ENCODE peak calls at places on chromosomes 5 and 9, in seven cellular contexts. One of them, this sample, is unnamed.

GRCh38 chr9:16304301-16304700 is 566.2 kb downstream of the BNC2 start:
- DNase-seq in activated CD8-positive, alpha-beta memory T cell treated with anti-CD3 and anti-CD28 coated beads, Interleukin-2, amount 50 U/mL, for 4 hours: no peak
- DNase-seq in cerebellar cortex: no peak
- DNase-seq in stimulated activated naive B cell treated with anti-CD40 and anti-IgM and Interleukin-4, amounts not matched to agents 10 μg/mL and 1 μg/mL and 100 μg/mL, for 72 hours: no peak
- DNase-seq in T47D: no peak
- DNase-seq in hypothalamus: no peak
- DNase-seq in substantia nigra: no peak
- DNase-seq in this sample: no peak

GRCh38 chr9:80320916-80321315 is 749.2 kb downstream of the TLE4 start:
- DNase-seq in substantia nigra: no peak
- DNase-seq in hypothalamus: no peak
- DNase-seq in cerebellar cortex: no peak
- DNase-seq in stimulated activated naive B cell treated with anti-CD40 and anti-IgM and Interleukin-4, amounts not matched to agents 10 μg/mL and 1 μg/mL and 100 μg/mL, for 72 hours: no peak
- DNase-seq in T47D: no peak
- DNase-seq in activated CD8-positive, alpha-beta memory T cell treated with anti-CD3 and anti-CD28 coated beads, Interleukin-2, amount 50 U/mL, for 4 hours: no peak
- DNase-seq in this sample: no peak

GRCh38 chr9:35035851-35036701 is 36.3 kb downstream of the VCP start:
- DNase-seq in substantia nigra: no peak
- DNase-seq in hypothalamus: no peak
- DNase-seq in cerebellar cortex: no peak
- DNase-seq in T47D: no peak
- DNase-seq in activated CD8-positive, alpha-beta memory T cell treated with anti-CD3 and anti-CD28 coated beads, Interleukin-2, amount 50 U/mL, for 4 hours: peak; percentile 26
- DNase-seq in stimulated activated naive B cell treated with anti-CD40 and anti-IgM and Interleukin-4, amounts not matched to agents 10 μg/mL and 1 μg/mL and 100 μg/mL, for 72 hours: peak; percentile 23
- DNase-seq in this sample: no peak

GRCh38 chr9:33202552-33203300 is 35.6 kb upstream of the B4GALT1 start:
- DNase-seq in hypothalamus: no peak
- DNase-seq in activated CD8-positive, alpha-beta memory T cell treated with anti-CD3 and anti-CD28 coated beads, Interleukin-2, amount 50 U/mL, for 4 hours: no peak
- DNase-seq in stimulated activated naive B cell treated with anti-CD40 and anti-IgM and Interleukin-4, amounts not matched to agents 10 μg/mL and 1 μg/mL and 100 μg/mL, for 72 hours: peak; percentile 80
- DNase-seq in substantia nigra: no peak
- DNase-seq in T47D: no peak
- DNase-seq in cerebellar cortex: no peak
- DNase-seq in this sample: no peak

GRCh38 chr5:59188415-59189225 is 605.7 kb downstream of the RAB3C start:
- DNase-seq in stimulated activated naive B cell treated with anti-CD40 and anti-IgM and Interleukin-4, amounts not matched to agents 10 μg/mL and 1 μg/mL and 100 μg/mL, for 72 hours: peak; percentile 24
- DNase-seq in cerebellar cortex: peak; percentile 79
- DNase-seq in substantia nigra: peak; percentile 2
- DNase-seq in hypothalamus: peak; percentile 8
- DNase-seq in T47D: peak; percentile 75
- DNase-seq in activated CD8-positive, alpha-beta memory T cell treated with anti-CD3 and anti-CD28 coated beads, Interleukin-2, amount 50 U/mL, for 4 hours: peak; percentile 58
- DNase-seq in this sample: peak; percentile 22

GRCh38 chr5:178462846-178463245 is 127.3 kb downstream of the COL23A1 start:
- DNase-seq in cerebellar cortex: no peak
- DNase-seq in T47D: no peak
- DNase-seq in stimulated activated naive B cell treated with anti-CD40 and anti-IgM and Interleukin-4, amounts not matched to agents 10 μg/mL and 1 μg/mL and 100 μg/mL, for 72 hours: no peak
- DNase-seq in hypothalamus: no peak
- DNase-seq in substantia nigra: no peak
- DNase-seq in activated CD8-positive, alpha-beta memory T cell treated with anti-CD3 and anti-CD28 coated beads, Interleukin-2, amount 50 U/mL, for 4 hours: no peak
- DNase-seq in this sample: no peak

GRCh38 chr5:88407341-88407740 is 138.7 kb upstream of the TMEM161B start:
- DNase-seq in substantia nigra: no peak
- DNase-seq in stimulated activated naive B cell treated with anti-CD40 and anti-IgM and Interleukin-4, amounts not matched to agents 10 μg/mL and 1 μg/mL and 100 μg/mL, for 72 hours: no peak
- DNase-seq in hypothalamus: no peak
- DNase-seq in activated CD8-positive, alpha-beta memory T cell treated with anti-CD3 and anti-CD28 coated beads, Interleukin-2, amount 50 U/mL, for 4 hours: no peak
- DNase-seq in T47D: no peak
- DNase-seq in cerebellar cortex: no peak
- DNase-seq in this sample: no peak

GRCh38 chr5:33075731-33076130 is 364.6 kb downstream of the NPR3 start:
- DNase-seq in stimulated activated naive B cell treated with anti-CD40 and anti-IgM and Interleukin-4, amounts not matched to agents 10 μg/mL and 1 μg/mL and 100 μg/mL, for 72 hours: no peak
- DNase-seq in T47D: no peak
- DNase-seq in substantia nigra: no peak
- DNase-seq in hypothalamus: no peak
- DNase-seq in activated CD8-positive, alpha-beta memory T cell treated with anti-CD3 and anti-CD28 coated beads, Interleukin-2, amount 50 U/mL, for 4 hours: no peak
- DNase-seq in cerebellar cortex: no peak
- DNase-seq in this sample: no peak

GRCh38 chr5:1118231-1118698 is 6.4 kb upstream of the SLC12A7 start:
- DNase-seq in cerebellar cortex: no peak
- DNase-seq in T47D: no peak
- DNase-seq in substantia nigra: no peak
- DNase-seq in hypothalamus: no peak
- DNase-seq in activated CD8-positive, alpha-beta memory T cell treated with anti-CD3 and anti-CD28 coated beads, Interleukin-2, amount 50 U/mL, for 4 hours: no peak
- DNase-seq in stimulated activated naive B cell treated with anti-CD40 and anti-IgM and Interleukin-4, amounts not matched to agents 10 μg/mL and 1 μg/mL and 100 μg/mL, for 72 hours: no peak
- DNase-seq in this sample: no peak

GRCh38 chr9:98249774-98250173 is 5.7 kb downstream of the TBC1D2 start:
- DNase-seq in cerebellar cortex: no peak
- DNase-seq in hypothalamus: no peak
- DNase-seq in activated CD8-positive, alpha-beta memory T cell treated with anti-CD3 and anti-CD28 coated beads, Interleukin-2, amount 50 U/mL, for 4 hours: no peak
- DNase-seq in stimulated activated naive B cell treated with anti-CD40 and anti-IgM and Interleukin-4, amounts not matched to agents 10 μg/mL and 1 μg/mL and 100 μg/mL, for 72 hours: no peak
- DNase-seq in substantia nigra: no peak
- DNase-seq in T47D: no peak
- DNase-seq in this sample: no peak

GRCh38 chr5:56683281-56683680 is 132.1 kb upstream of the MAP3K1 start:
- DNase-seq in substantia nigra: no peak
- DNase-seq in activated CD8-positive, alpha-beta memory T cell treated with anti-CD3 and anti-CD28 coated beads, Interleukin-2, amount 50 U/mL, for 4 hours: no peak
- DNase-seq in hypothalamus: no peak
- DNase-seq in cerebellar cortex: no peak
- DNase-seq in stimulated activated naive B cell treated with anti-CD40 and anti-IgM and Interleukin-4, amounts not matched to agents 10 μg/mL and 1 μg/mL and 100 μg/mL, for 72 hours: no peak
- DNase-seq in T47D: no peak
- DNase-seq in this sample: no peak

GRCh38 chr5:81850932-81851331 is 100.0 kb upstream of the SSBP2 start:
- DNase-seq in hypothalamus: no peak
- DNase-seq in cerebellar cortex: peak; percentile 33
- DNase-seq in T47D: no peak
- DNase-seq in activated CD8-positive, alpha-beta memory T cell treated with anti-CD3 and anti-CD28 coated beads, Interleukin-2, amount 50 U/mL, for 4 hours: no peak
- DNase-seq in stimulated activated naive B cell treated with anti-CD40 and anti-IgM and Interleukin-4, amounts not matched to agents 10 μg/mL and 1 μg/mL and 100 μg/mL, for 72 hours: no peak
- DNase-seq in substantia nigra: no peak
- DNase-seq in this sample: no peak

GRCh38 chr5:160083012-160083436 is 36.2 kb downstream of the PWWP2A start:
- DNase-seq in stimulated activated naive B cell treated with anti-CD40 and anti-IgM and Interleukin-4, amounts not matched to agents 10 μg/mL and 1 μg/mL and 100 μg/mL, for 72 hours: no peak
- DNase-seq in cerebellar cortex: peak; percentile 73
- DNase-seq in activated CD8-positive, alpha-beta memory T cell treated with anti-CD3 and anti-CD28 coated beads, Interleukin-2, amount 50 U/mL, for 4 hours: no peak
- DNase-seq in hypothalamus: no peak
- DNase-seq in T47D: no peak
- DNase-seq in substantia nigra: no peak
- DNase-seq in this sample: no peak

GRCh38 chr9:35919212-35920003 is 10.1 kb downstream of the SPAAR start:
- DNase-seq in T47D: no peak
- DNase-seq in stimulated activated naive B cell treated with anti-CD40 and anti-IgM and Interleukin-4, amounts not matched to agents 10 μg/mL and 1 μg/mL and 100 μg/mL, for 72 hours: no peak
- DNase-seq in substantia nigra: no peak
- DNase-seq in activated CD8-positive, alpha-beta memory T cell treated with anti-CD3 and anti-CD28 coated beads, Interleukin-2, amount 50 U/mL, for 4 hours: no peak
- DNase-seq in hypothalamus: no peak
- DNase-seq in cerebellar cortex: no peak
- DNase-seq in this sample: no peak

GRCh38 chr5:168334161-168335094 is 43.0 kb downstream of the WWC1 start:
- DNase-seq in hypothalamus: peak; percentile 6
- DNase-seq in stimulated activated naive B cell treated with anti-CD40 and anti-IgM and Interleukin-4, amounts not matched to agents 10 μg/mL and 1 μg/mL and 100 μg/mL, for 72 hours: no peak
- DNase-seq in cerebellar cortex: no peak
- DNase-seq in substantia nigra: no peak
- DNase-seq in activated CD8-positive, alpha-beta memory T cell treated with anti-CD3 and anti-CD28 coated beads, Interleukin-2, amount 50 U/mL, for 4 hours: no peak
- DNase-seq in T47D: peak; percentile 88
- DNase-seq in this sample: no peak

GRCh38 chr5:72517961-72518690 is 10.9 kb upstream of the ZNF366 start:
- DNase-seq in T47D: no peak
- DNase-seq in substantia nigra: no peak
- DNase-seq in cerebellar cortex: no peak
- DNase-seq in activated CD8-positive, alpha-beta memory T cell treated with anti-CD3 and anti-CD28 coated beads, Interleukin-2, amount 50 U/mL, for 4 hours: no peak
- DNase-seq in stimulated activated naive B cell treated with anti-CD40 and anti-IgM and Interleukin-4, amounts not matched to agents 10 μg/mL and 1 μg/mL and 100 μg/mL, for 72 hours: peak; percentile 51
- DNase-seq in hypothalamus: no peak
- DNase-seq in this sample: no peak

GRCh38 chr5:18114161-18114802 is 480.0 kb downstream of the TAF11L14 start:
- DNase-seq in cerebellar cortex: peak; percentile 26
- DNase-seq in hypothalamus: no peak
- DNase-seq in substantia nigra: no peak
- DNase-seq in activated CD8-positive, alpha-beta memory T cell treated with anti-CD3 and anti-CD28 coated beads, Interleukin-2, amount 50 U/mL, for 4 hours: no peak
- DNase-seq in T47D: no peak
- DNase-seq in stimulated activated naive B cell treated with anti-CD40 and anti-IgM and Interleukin-4, amounts not matched to agents 10 μg/mL and 1 μg/mL and 100 μg/mL, for 72 hours: no peak
- DNase-seq in this sample: no peak

GRCh38 chr9:125889122-125889523 is 141.9 kb downstream of the PBX3 start:
- DNase-seq in stimulated activated naive B cell treated with anti-CD40 and anti-IgM and Interleukin-4, amounts not matched to agents 10 μg/mL and 1 μg/mL and 100 μg/mL, for 72 hours: no peak
- DNase-seq in T47D: no peak
- DNase-seq in activated CD8-positive, alpha-beta memory T cell treated with anti-CD3 and anti-CD28 coated beads, Interleukin-2, amount 50 U/mL, for 4 hours: no peak
- DNase-seq in substantia nigra: no peak
- DNase-seq in hypothalamus: peak; percentile 28
- DNase-seq in cerebellar cortex: peak; percentile 42
- DNase-seq in this sample: no peak

GRCh38 chr5:23269981-23270380 is 237.4 kb upstream of the PRDM9 start:
- DNase-seq in substantia nigra: no peak
- DNase-seq in T47D: no peak
- DNase-seq in hypothalamus: no peak
- DNase-seq in activated CD8-positive, alpha-beta memory T cell treated with anti-CD3 and anti-CD28 coated beads, Interleukin-2, amount 50 U/mL, for 4 hours: no peak
- DNase-seq in stimulated activated naive B cell treated with anti-CD40 and anti-IgM and Interleukin-4, amounts not matched to agents 10 μg/mL and 1 μg/mL and 100 μg/mL, for 72 hours: no peak
- DNase-seq in cerebellar cortex: no peak
- DNase-seq in this sample: no peak

GRCh38 chr5:147809830-147810666 is 21.4 kb downstream of the SPINK1 start:
- DNase-seq in T47D: peak; percentile 15
- DNase-seq in activated CD8-positive, alpha-beta memory T cell treated with anti-CD3 and anti-CD28 coated beads, Interleukin-2, amount 50 U/mL, for 4 hours: no peak
- DNase-seq in substantia nigra: no peak
- DNase-seq in hypothalamus: no peak
- DNase-seq in stimulated activated naive B cell treated with anti-CD40 and anti-IgM and Interleukin-4, amounts not matched to agents 10 μg/mL and 1 μg/mL and 100 μg/mL, for 72 hours: no peak
- DNase-seq in cerebellar cortex: no peak
- DNase-seq in this sample: no peak

GRCh38 chr9:109013678-109014145 is 413 bp upstream of the CTNNAL1 start:
- DNase-seq in activated CD8-positive, alpha-beta memory T cell treated with anti-CD3 and anti-CD28 coated beads, Interleukin-2, amount 50 U/mL, for 4 hours: no peak
- DNase-seq in hypothalamus: no peak
- DNase-seq in stimulated activated naive B cell treated with anti-CD40 and anti-IgM and Interleukin-4, amounts not matched to agents 10 μg/mL and 1 μg/mL and 100 μg/mL, for 72 hours: no peak
- DNase-seq in T47D: no peak
- DNase-seq in substantia nigra: no peak
- DNase-seq in cerebellar cortex: peak; percentile 85
- DNase-seq in this sample: no peak

GRCh38 chr5:178986326-178986960 is 8.7 kb downstream of the GRM6 start:
- DNase-seq in cerebellar cortex: no peak
- DNase-seq in activated CD8-positive, alpha-beta memory T cell treated with anti-CD3 and anti-CD28 coated beads, Interleukin-2, amount 50 U/mL, for 4 hours: no peak
- DNase-seq in stimulated activated naive B cell treated with anti-CD40 and anti-IgM and Interleukin-4, amounts not matched to agents 10 μg/mL and 1 μg/mL and 100 μg/mL, for 72 hours: no peak
- DNase-seq in substantia nigra: no peak
- DNase-seq in T47D: no peak
- DNase-seq in hypothalamus: no peak
- DNase-seq in this sample: no peak

GRCh38 chr5:60835554-60835953 is 8.5 kb downstream of the ELOVL7 start:
- DNase-seq in T47D: no peak
- DNase-seq in activated CD8-positive, alpha-beta memory T cell treated with anti-CD3 and anti-CD28 coated beads, Interleukin-2, amount 50 U/mL, for 4 hours: no peak
- DNase-seq in hypothalamus: no peak
- DNase-seq in cerebellar cortex: no peak
- DNase-seq in stimulated activated naive B cell treated with anti-CD40 and anti-IgM and Interleukin-4, amounts not matched to agents 10 μg/mL and 1 μg/mL and 100 μg/mL, for 72 hours: no peak
- DNase-seq in substantia nigra: no peak
- DNase-seq in this sample: no peak

GRCh38 chr9:38387751-38388150 is 4.8 kb upstream of the ALDH1B1 start:
- DNase-seq in stimulated activated naive B cell treated with anti-CD40 and anti-IgM and Interleukin-4, amounts not matched to agents 10 μg/mL and 1 μg/mL and 100 μg/mL, for 72 hours: no peak
- DNase-seq in T47D: no peak
- DNase-seq in activated CD8-positive, alpha-beta memory T cell treated with anti-CD3 and anti-CD28 coated beads, Interleukin-2, amount 50 U/mL, for 4 hours: no peak
- DNase-seq in cerebellar cortex: no peak
- DNase-seq in hypothalamus: no peak
- DNase-seq in substantia nigra: no peak
- DNase-seq in this sample: no peak

GRCh38 chr5:55860709-55861108 is 9.6 kb downstream of the IL31RA start:
- DNase-seq in activated CD8-positive, alpha-beta memory T cell treated with anti-CD3 and anti-CD28 coated beads, Interleukin-2, amount 50 U/mL, for 4 hours: no peak
- DNase-seq in hypothalamus: no peak
- DNase-seq in T47D: no peak
- DNase-seq in cerebellar cortex: no peak
- DNase-seq in stimulated activated naive B cell treated with anti-CD40 and anti-IgM and Interleukin-4, amounts not matched to agents 10 μg/mL and 1 μg/mL and 100 μg/mL, for 72 hours: no peak
- DNase-seq in substantia nigra: no peak
- DNase-seq in this sample: no peak

GRCh38 chr9:125911861-125912260 is 164.7 kb downstream of the PBX3 start:
- DNase-seq in cerebellar cortex: no peak
- DNase-seq in stimulated activated naive B cell treated with anti-CD40 and anti-IgM and Interleukin-4, amounts not matched to agents 10 μg/mL and 1 μg/mL and 100 μg/mL, for 72 hours: no peak
- DNase-seq in T47D: no peak
- DNase-seq in hypothalamus: no peak
- DNase-seq in activated CD8-positive, alpha-beta memory T cell treated with anti-CD3 and anti-CD28 coated beads, Interleukin-2, amount 50 U/mL, for 4 hours: no peak
- DNase-seq in substantia nigra: no peak
- DNase-seq in this sample: no peak

GRCh38 chr5:129001831-129002626 is 36.7 kb downstream of the SLC27A6 start:
- DNase-seq in cerebellar cortex: no peak
- DNase-seq in T47D: no peak
- DNase-seq in substantia nigra: no peak
- DNase-seq in stimulated activated naive B cell treated with anti-CD40 and anti-IgM and Interleukin-4, amounts not matched to agents 10 μg/mL and 1 μg/mL and 100 μg/mL, for 72 hours: no peak
- DNase-seq in activated CD8-positive, alpha-beta memory T cell treated with anti-CD3 and anti-CD28 coated beads, Interleukin-2, amount 50 U/mL, for 4 hours: no peak
- DNase-seq in hypothalamus: no peak
- DNase-seq in this sample: no peak

GRCh38 chr9:110977259-110977709 is 61.0 kb downstream of the LPAR1 start:
- DNase-seq in substantia nigra: no peak
- DNase-seq in hypothalamus: no peak
- DNase-seq in activated CD8-positive, alpha-beta memory T cell treated with anti-CD3 and anti-CD28 coated beads, Interleukin-2, amount 50 U/mL, for 4 hours: no peak
- DNase-seq in cerebellar cortex: no peak
- DNase-seq in T47D: peak; percentile 33
- DNase-seq in stimulated activated naive B cell treated with anti-CD40 and anti-IgM and Interleukin-4, amounts not matched to agents 10 μg/mL and 1 μg/mL and 100 μg/mL, for 72 hours: no peak
- DNase-seq in this sample: no peak

GRCh38 chr5:158966691-158967090 is 133.0 kb downstream of the EBF1 start:
- DNase-seq in T47D: no peak
- DNase-seq in activated CD8-positive, alpha-beta memory T cell treated with anti-CD3 and anti-CD28 coated beads, Interleukin-2, amount 50 U/mL, for 4 hours: no peak
- DNase-seq in stimulated activated naive B cell treated with anti-CD40 and anti-IgM and Interleukin-4, amounts not matched to agents 10 μg/mL and 1 μg/mL and 100 μg/mL, for 72 hours: no peak
- DNase-seq in cerebellar cortex: no peak
- DNase-seq in hypothalamus: no peak
- DNase-seq in substantia nigra: no peak
- DNase-seq in this sample: no peak

GRCh38 chr5:91499943-91500531 is 116.9 kb upstream of the ARRDC3 start:
- DNase-seq in substantia nigra: no peak
- DNase-seq in cerebellar cortex: peak; percentile 56
- DNase-seq in stimulated activated naive B cell treated with anti-CD40 and anti-IgM and Interleukin-4, amounts not matched to agents 10 μg/mL and 1 μg/mL and 100 μg/mL, for 72 hours: no peak
- DNase-seq in T47D: peak; percentile 62
- DNase-seq in activated CD8-positive, alpha-beta memory T cell treated with anti-CD3 and anti-CD28 coated beads, Interleukin-2, amount 50 U/mL, for 4 hours: no peak
- DNase-seq in hypothalamus: no peak
- DNase-seq in this sample: no peak

GRCh38 chr9:20838218-20838617 is 154.2 kb downstream of the FOCAD start:
- DNase-seq in cerebellar cortex: no peak
- DNase-seq in hypothalamus: no peak
- DNase-seq in T47D: no peak
- DNase-seq in substantia nigra: no peak
- DNase-seq in activated CD8-positive, alpha-beta memory T cell treated with anti-CD3 and anti-CD28 coated beads, Interleukin-2, amount 50 U/mL, for 4 hours: no peak
- DNase-seq in stimulated activated naive B cell treated with anti-CD40 and anti-IgM and Interleukin-4, amounts not matched to agents 10 μg/mL and 1 μg/mL and 100 μg/mL, for 72 hours: no peak
- DNase-seq in this sample: no peak

GRCh38 chr5:911601-912000 is 18.9 kb downstream of the TRIP13 start:
- DNase-seq in stimulated activated naive B cell treated with anti-CD40 and anti-IgM and Interleukin-4, amounts not matched to agents 10 μg/mL and 1 μg/mL and 100 μg/mL, for 72 hours: no peak
- DNase-seq in substantia nigra: no peak
- DNase-seq in activated CD8-positive, alpha-beta memory T cell treated with anti-CD3 and anti-CD28 coated beads, Interleukin-2, amount 50 U/mL, for 4 hours: no peak
- DNase-seq in T47D: no peak
- DNase-seq in hypothalamus: no peak
- DNase-seq in cerebellar cortex: peak; percentile 31
- DNase-seq in this sample: no peak

GRCh38 chr5:449151-449550 is 6.2 kb downstream of the EXOC3 start:
- DNase-seq in hypothalamus: no peak
- DNase-seq in cerebellar cortex: no peak
- DNase-seq in substantia nigra: no peak
- DNase-seq in stimulated activated naive B cell treated with anti-CD40 and anti-IgM and Interleukin-4, amounts not matched to agents 10 μg/mL and 1 μg/mL and 100 μg/mL, for 72 hours: no peak
- DNase-seq in T47D: no peak
- DNase-seq in activated CD8-positive, alpha-beta memory T cell treated with anti-CD3 and anti-CD28 coated beads, Interleukin-2, amount 50 U/mL, for 4 hours: no peak
- DNase-seq in this sample: no peak

GRCh38 chr9:130770093-130770492 is 65.0 kb upstream of the ABL1 start:
- DNase-seq in T47D: no peak
- DNase-seq in hypothalamus: no peak
- DNase-seq in activated CD8-positive, alpha-beta memory T cell treated with anti-CD3 and anti-CD28 coated beads, Interleukin-2, amount 50 U/mL, for 4 hours: no peak
- DNase-seq in substantia nigra: no peak
- DNase-seq in stimulated activated naive B cell treated with anti-CD40 and anti-IgM and Interleukin-4, amounts not matched to agents 10 μg/mL and 1 μg/mL and 100 μg/mL, for 72 hours: no peak
- DNase-seq in cerebellar cortex: no peak
- DNase-seq in this sample: no peak

This sample was measured in activated T-helper 1 cell treated with anti-CD3 and anti-CD28 coated beads, Interleukin-2, amount 50 U/mL, for 16 hours.